ENCODE peak calls at places on chromosome 5, in five cellular contexts. H is hypothalamus, J is C1 segment of cervical spinal cord, M is NCI-H1105 treated with DMSO at 0.1 percent for 48 hours, E is H1. B is an unnamed sample.

GRCh38 chr5:33136785-33137184 is 304.0 kb upstream of the TARS1 start:
- DNase-seq in H (no peak), J (no peak), M (no peak), E (no peak), B (no peak)

GRCh38 chr5:74141053-74141452 is 499.5 kb downstream of the ENC1 start:
- DNase-seq in H (no peak), J (no peak), M (no peak), E (no peak), B (no peak)

GRCh38 chr5:149747141-149747832 is 17.2 kb downstream of the PPARGC1B start:
- DNase-seq in H (no peak), J (no peak), M (no peak), E (no peak), B (no peak)

GRCh38 chr5:122915717-122916399 is 70.4 kb downstream of the SNX24 start:
- DNase-seq in H (no peak), J (no peak), M (no peak), E (no peak), B (no peak)

GRCh38 chr5:153525536-153525935 is 35.1 kb downstream of the GRIA1 start:
- DNase-seq in H (no peak), J (no peak), M (no peak), E (no peak), B (no peak)

GRCh38 chr5:144972317-144972716 is 801.6 kb downstream of the KCTD16 start:
- DNase-seq in H (no peak), J (no peak), M (no peak), E (no peak), B (no peak)

GRCh38 chr5:34452170-34452828 is 203.8 kb upstream of the RAI14 start:
- DNase-seq in H (no peak), J (no peak), M (no peak), E (no peak), B (no peak)

GRCh38 chr5:181195249-181195761 is 9.7 kb downstream of the TRIM7 start:
- DNase-seq in H (no peak), J (no peak), M (no peak), E (no peak), B (no peak)

GRCh38 chr5:150640311-150641005 is at the start of gene SYNPO:
- DNase-seq in H (no peak), J (no peak), M (no peak), E (no peak), B (peak; percentile 74)

GRCh38 chr5:73540192-73540591 is 25.2 kb downstream of the ANKRA2 start:
- DNase-seq in H (no peak), J (no peak), M (no peak), E (no peak), B (no peak)

GRCh38 chr5:138386290-138386689 is 33.8 kb downstream of the KDM3B start:
- DNase-seq in H (no peak), J (no peak), M (no peak), E (no peak), B (no peak)

GRCh38 chr5:163451489-163451888 is 8.4 kb downstream of the NUDCD2 start:
- DNase-seq in H (no peak), J (no peak), M (no peak), E (no peak), B (no peak)

B was measured in tibial nerve.